ENCODE peak calls at places on chromosomes 6 and 20, in six cellular contexts. One of them, this sample, is unnamed.

GRCh38 chr6:133505680-133506079 is 264.5 kb downstream of the EYA4 start:
- DNase-seq in IMR-90: no peak
- DNase-seq in neuronal stem cell: no peak
- DNase-seq in H1: no peak
- DNase-seq in mesenchymal stem cell: no peak
- DNase-seq in trophoblast cell: peak; percentile 24
- DNase-seq in this sample: no peak

GRCh38 chr20:57586370-57586793 is 25.5 kb downstream of the PCK1 start:
- DNase-seq in IMR-90: no peak
- DNase-seq in neuronal stem cell: no peak
- DNase-seq in H1: no peak
- DNase-seq in mesenchymal stem cell: no peak
- DNase-seq in trophoblast cell: no peak
- DNase-seq in this sample: no peak

GRCh38 chr6:35054106-35054742 is 86.9 kb downstream of the TCP11 start:
- DNase-seq in IMR-90: peak; percentile 55
- DNase-seq in neuronal stem cell: no peak
- DNase-seq in H1: no peak
- DNase-seq in mesenchymal stem cell: no peak
- DNase-seq in trophoblast cell: no peak
- DNase-seq in this sample: no peak

GRCh38 chr6:27280064-27280539 is 32.0 kb downstream of the POM121L2 start:
- DNase-seq in IMR-90: peak; percentile 53
- DNase-seq in neuronal stem cell: no peak
- DNase-seq in H1: peak; percentile 82
- DNase-seq in mesenchymal stem cell: peak; percentile 61
- DNase-seq in trophoblast cell: no peak
- DNase-seq in this sample: peak; percentile 69

GRCh38 chr20:50750145-50750671 is 18.8 kb downstream of the PARD6B start:
- DNase-seq in IMR-90: no peak
- DNase-seq in neuronal stem cell: no peak
- DNase-seq in H1: peak; percentile 20
- DNase-seq in mesenchymal stem cell: no peak
- DNase-seq in trophoblast cell: no peak
- DNase-seq in this sample: no peak

GRCh38 chr6:161128680-161129196 is 137.2 kb downstream of the MAP3K4 start:
- DNase-seq in IMR-90: peak; percentile 98
- DNase-seq in neuronal stem cell: no peak
- DNase-seq in H1: no peak
- DNase-seq in mesenchymal stem cell: peak; percentile 56
- DNase-seq in trophoblast cell: no peak
- DNase-seq in this sample: no peak

GRCh38 chr6:105588116-105588710 is 185.3 kb upstream of the PREP start:
- DNase-seq in IMR-90: no peak
- DNase-seq in neuronal stem cell: no peak
- DNase-seq in H1: no peak
- DNase-seq in mesenchymal stem cell: no peak
- DNase-seq in trophoblast cell: no peak
- DNase-seq in this sample: no peak

GRCh38 chr20:51074062-51074461 is 51.2 kb upstream of the KCNG1 start:
- DNase-seq in IMR-90: no peak
- DNase-seq in neuronal stem cell: no peak
- DNase-seq in H1: no peak
- DNase-seq in mesenchymal stem cell: no peak
- DNase-seq in trophoblast cell: no peak
- DNase-seq in this sample: no peak

GRCh38 chr6:170003027-170003426 is 251.6 kb downstream of the ERMARD start:
- DNase-seq in IMR-90: no peak
- DNase-seq in neuronal stem cell: no peak
- DNase-seq in H1: peak; percentile 49
- DNase-seq in mesenchymal stem cell: no peak
- DNase-seq in trophoblast cell: no peak
- DNase-seq in this sample: peak; percentile 28

GRCh38 chr6:119620846-119621570 is 271.4 kb upstream of the MAN1A1 start:
- DNase-seq in IMR-90: peak; percentile 88
- DNase-seq in neuronal stem cell: no peak
- DNase-seq in H1: no peak
- DNase-seq in mesenchymal stem cell: peak; percentile 86
- DNase-seq in trophoblast cell: peak; percentile 16
- DNase-seq in this sample: no peak

GRCh38 chr20:5376228-5376627 is 59.5 kb upstream of the PROKR2 start:
- DNase-seq in IMR-90: no peak
- DNase-seq in neuronal stem cell: no peak
- DNase-seq in H1: no peak
- DNase-seq in mesenchymal stem cell: no peak
- DNase-seq in trophoblast cell: no peak
- DNase-seq in this sample: no peak

GRCh38 chr6:169812257-169812644 is 60.8 kb downstream of the ERMARD start:
- DNase-seq in IMR-90: no peak
- DNase-seq in neuronal stem cell: no peak
- DNase-seq in H1: no peak
- DNase-seq in mesenchymal stem cell: no peak
- DNase-seq in trophoblast cell: no peak
- DNase-seq in this sample: no peak

GRCh38 chr20:51434556-51435256 is 107.8 kb downstream of the NFATC2 start:
- DNase-seq in IMR-90: peak; percentile 91
- DNase-seq in neuronal stem cell: no peak
- DNase-seq in H1: no peak
- DNase-seq in mesenchymal stem cell: peak; percentile 93
- DNase-seq in trophoblast cell: no peak
- DNase-seq in this sample: no peak

GRCh38 chr20:31934968-31935764 is 16.7 kb downstream of the PDRG1 start:
- DNase-seq in IMR-90: no peak
- DNase-seq in neuronal stem cell: no peak
- DNase-seq in H1: peak; percentile 65
- DNase-seq in mesenchymal stem cell: no peak
- DNase-seq in trophoblast cell: no peak
- DNase-seq in this sample: peak; percentile 80

GRCh38 chr6:111478749-111479148 is 4.3 kb downstream of the REV3L start:
- DNase-seq in IMR-90: peak; percentile 72
- DNase-seq in neuronal stem cell: peak; percentile 65
- DNase-seq in H1: no peak
- DNase-seq in mesenchymal stem cell: peak; percentile 81
- DNase-seq in trophoblast cell: no peak
- DNase-seq in this sample: no peak

GRCh38 chr6:142130814-142131213 is 1.9 kb upstream of the GJE1 start:
- DNase-seq in IMR-90: no peak
- DNase-seq in neuronal stem cell: no peak
- DNase-seq in H1: no peak
- DNase-seq in mesenchymal stem cell: no peak
- DNase-seq in trophoblast cell: no peak
- DNase-seq in this sample: no peak

GRCh38 chr6:136365781-136366354 is 76.2 kb upstream of the BCLAF1 start:
- DNase-seq in IMR-90: peak; percentile 4
- DNase-seq in neuronal stem cell: no peak
- DNase-seq in H1: no peak
- DNase-seq in mesenchymal stem cell: no peak
- DNase-seq in trophoblast cell: no peak
- DNase-seq in this sample: no peak

GRCh38 chr6:119612871-119613515 is 263.4 kb upstream of the MAN1A1 start:
- DNase-seq in IMR-90: peak; percentile 52
- DNase-seq in neuronal stem cell: no peak
- DNase-seq in H1: no peak
- DNase-seq in mesenchymal stem cell: peak; percentile 22
- DNase-seq in trophoblast cell: no peak
- DNase-seq in this sample: no peak

GRCh38 chr6:157116420-157116819 is 206.9 kb downstream of the TMEM242 start:
- DNase-seq in IMR-90: no peak
- DNase-seq in neuronal stem cell: no peak
- DNase-seq in H1: no peak
- DNase-seq in mesenchymal stem cell: no peak
- DNase-seq in trophoblast cell: no peak
- DNase-seq in this sample: no peak

GRCh38 chr6:104281370-104281769 is 578.3 kb downstream of the HACE1 start:
- DNase-seq in IMR-90: no peak
- DNase-seq in neuronal stem cell: no peak
- DNase-seq in H1: peak; percentile 49
- DNase-seq in mesenchymal stem cell: no peak
- DNase-seq in trophoblast cell: no peak
- DNase-seq in this sample: peak; percentile 53

GRCh38 chr6:53411451-53411850 is 62.7 kb upstream of the ELOVL5 start:
- DNase-seq in IMR-90: peak; percentile 37
- DNase-seq in neuronal stem cell: no peak
- DNase-seq in H1: no peak
- DNase-seq in mesenchymal stem cell: no peak
- DNase-seq in trophoblast cell: no peak
- DNase-seq in this sample: no peak

GRCh38 chr20:1894951-1895673 is at the start of gene SIRPA:
- DNase-seq in IMR-90: peak; percentile 64
- DNase-seq in neuronal stem cell: peak; percentile 45
- DNase-seq in H1: peak; percentile 62
- DNase-seq in mesenchymal stem cell: peak; percentile 80
- DNase-seq in trophoblast cell: no peak
- DNase-seq in this sample: peak; percentile 48

GRCh38 chr20:25007491-25008305 is 15.1 kb upstream of the APMAP start:
- DNase-seq in IMR-90: no peak
- DNase-seq in neuronal stem cell: no peak
- DNase-seq in H1: no peak
- DNase-seq in mesenchymal stem cell: no peak
- DNase-seq in trophoblast cell: no peak
- DNase-seq in this sample: peak; percentile 14

GRCh38 chr6:146860583-146860982 is 261.8 kb downstream of the ADGB start:
- DNase-seq in IMR-90: no peak
- DNase-seq in neuronal stem cell: no peak
- DNase-seq in H1: no peak
- DNase-seq in mesenchymal stem cell: no peak
- DNase-seq in trophoblast cell: no peak
- DNase-seq in this sample: no peak

GRCh38 chr6:146857180-146857959 is 258.6 kb downstream of the ADGB start:
- DNase-seq in IMR-90: peak; percentile 93
- DNase-seq in neuronal stem cell: peak; percentile 68
- DNase-seq in H1: peak; percentile 87
- DNase-seq in mesenchymal stem cell: peak; percentile 90
- DNase-seq in trophoblast cell: peak; percentile 87
- DNase-seq in this sample: peak; percentile 87

GRCh38 chr6:146859795-146860495 is 261.2 kb downstream of the ADGB start:
- DNase-seq in IMR-90: no peak
- DNase-seq in neuronal stem cell: no peak
- DNase-seq in H1: no peak
- DNase-seq in mesenchymal stem cell: no peak
- DNase-seq in trophoblast cell: no peak
- DNase-seq in this sample: no peak

GRCh38 chr6:146857960-146858308 is 259.2 kb downstream of the ADGB start:
- DNase-seq in IMR-90: no peak
- DNase-seq in neuronal stem cell: peak; percentile 35
- DNase-seq in H1: peak; percentile 51
- DNase-seq in mesenchymal stem cell: no peak
- DNase-seq in trophoblast cell: no peak
- DNase-seq in this sample: peak; percentile 56

DNA sequence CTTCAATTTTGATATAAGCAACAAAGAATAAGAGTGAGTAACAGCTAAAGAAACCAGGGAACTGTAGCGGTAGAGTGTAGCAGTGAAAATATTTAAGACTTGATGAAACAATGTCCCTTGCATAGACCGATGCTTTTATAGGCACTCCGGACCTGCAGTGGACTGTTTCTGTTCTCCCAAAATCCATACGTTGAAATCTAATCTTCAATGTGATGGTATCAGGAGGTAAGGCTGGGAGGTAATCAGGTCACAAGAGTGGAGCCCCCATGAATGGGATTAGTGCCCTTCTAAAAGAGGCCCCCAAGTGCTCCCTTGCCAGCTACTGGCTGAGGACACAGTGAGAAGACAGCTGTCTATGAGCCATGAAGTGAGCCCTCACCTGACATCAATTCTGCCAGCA is 260.4 kb downstream of the ADGB start:
- DNase-seq in IMR-90: no peak
- DNase-seq in neuronal stem cell: no peak
- DNase-seq in H1: no peak
- DNase-seq in mesenchymal stem cell: no peak
- DNase-seq in trophoblast cell: no peak
- DNase-seq in this sample: no peak
- H4K91ac ChIP-seq in IMR-90: no peak overlapping the region
- H4K91ac ChIP-seq in neuronal stem cell: no peak overlapping the region
- H4K91ac ChIP-seq in H1: no peak overlapping the region
- H4K91ac ChIP-seq in mesenchymal stem cell: no peak overlapping the region
- H4K91ac ChIP-seq in trophoblast cell: no peak overlapping the region
- H4K91ac ChIP-seq in this sample: no peak overlapping the region

GRCh38 chr6:39909701-39910100 is 24.6 kb downstream of the MOCS1 start:
- DNase-seq in IMR-90: no peak
- DNase-seq in neuronal stem cell: no peak
- DNase-seq in H1: no peak
- DNase-seq in mesenchymal stem cell: no peak
- DNase-seq in trophoblast cell: no peak
- DNase-seq in this sample: no peak
- H3K27ac ChIP-seq in IMR-90: no peak overlapping the region
- H3K27ac ChIP-seq in neuronal stem cell: no peak overlapping the region
- H3K27ac ChIP-seq in H1: no peak overlapping the region
- H3K27ac ChIP-seq in mesenchymal stem cell: no peak overlapping the region
- H3K27ac ChIP-seq in trophoblast cell: no peak overlapping the region
- H3K27ac ChIP-seq in this sample: no peak overlapping the region

GRCh38 chr6:110356778-110357177 is 1.4 kb downstream of the METTL24 start:
- DNase-seq in IMR-90: no peak
- DNase-seq in neuronal stem cell: no peak
- DNase-seq in H1: no peak
- DNase-seq in mesenchymal stem cell: no peak
- DNase-seq in trophoblast cell: no peak
- DNase-seq in this sample: peak; percentile 39

GRCh38 chr6:110357696-110358535 is at the start of gene METTL24:
- DNase-seq in IMR-90: no peak
- DNase-seq in neuronal stem cell: no peak
- DNase-seq in H1: peak; percentile 72
- DNase-seq in mesenchymal stem cell: peak; percentile 31
- DNase-seq in trophoblast cell: no peak
- DNase-seq in this sample: peak; percentile 62

GRCh38 chr6:110357298-110357695 is 852 bp downstream of the METTL24 start:
- DNase-seq in IMR-90: no peak
- DNase-seq in neuronal stem cell: no peak
- DNase-seq in H1: no peak
- DNase-seq in mesenchymal stem cell: no peak
- DNase-seq in trophoblast cell: no peak
- DNase-seq in this sample: no peak

GRCh38 chr6:110355031-110355430 is 3.1 kb downstream of the METTL24 start:
- DNase-seq in IMR-90: no peak
- DNase-seq in neuronal stem cell: peak; percentile 48
- DNase-seq in H1: no peak
- DNase-seq in mesenchymal stem cell: no peak
- DNase-seq in trophoblast cell: no peak
- DNase-seq in this sample: no peak

GRCh38 chr6:110355727-110356126 is 2.4 kb downstream of the METTL24 start:
- DNase-seq in IMR-90: no peak
- DNase-seq in neuronal stem cell: no peak
- DNase-seq in H1: no peak
- DNase-seq in mesenchymal stem cell: no peak
- DNase-seq in trophoblast cell: no peak
- DNase-seq in this sample: peak; percentile 39
- H3K4me1 ChIP-seq in IMR-90: no peaks in the 10 kb centered on the region
- H3K4me1 ChIP-seq in neuronal stem cell: peaks cover 29% of the 10 kb centered on the region
- H3K4me1 ChIP-seq in H1: peaks cover 26% of the 10 kb centered on the region
- H3K4me1 ChIP-seq in mesenchymal stem cell: peaks cover 11% of the 10 kb centered on the region
- H3K4me1 ChIP-seq in trophoblast cell: peaks cover 33% of the 10 kb centered on the region
- H3K4me1 ChIP-seq in this sample: peaks cover 7% of the 10 kb centered on the region

DNA sequence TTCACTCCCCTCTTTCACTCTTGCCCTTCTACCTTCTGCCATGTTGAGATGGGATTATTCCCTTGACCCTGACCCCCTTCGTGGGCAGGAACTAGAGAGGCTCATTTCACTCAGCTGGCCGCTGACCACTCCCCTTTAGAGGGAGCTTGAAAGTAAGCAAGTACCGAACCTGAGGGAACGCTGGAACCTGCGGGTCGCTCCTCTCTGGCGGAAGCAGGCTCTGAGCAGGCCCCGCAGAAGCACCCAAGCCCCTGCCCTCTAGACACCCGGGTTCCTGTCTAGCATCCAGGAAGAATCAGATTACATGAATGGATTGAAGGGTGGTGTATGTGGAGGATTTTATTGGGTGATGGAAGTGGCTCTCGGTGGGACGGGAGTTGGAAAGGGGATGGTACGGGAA is 11.9 kb upstream of the MYCT1 start:
- DNase-seq in IMR-90: no peak
- DNase-seq in neuronal stem cell: no peak
- DNase-seq in H1: no peak
- DNase-seq in mesenchymal stem cell: no peak
- DNase-seq in trophoblast cell: no peak
- DNase-seq in this sample: peak; percentile 48
- H4K91ac ChIP-seq in IMR-90: no peak overlapping the region
- H4K91ac ChIP-seq in neuronal stem cell: no peak overlapping the region
- H4K91ac ChIP-seq in H1: no peak overlapping the region
- H4K91ac ChIP-seq in mesenchymal stem cell: no peak overlapping the region
- H4K91ac ChIP-seq in trophoblast cell: no peak overlapping the region
- H4K91ac ChIP-seq in this sample: no peak overlapping the region